ENCODE peak calls at places on chromosomes 1 and 21, in five cellular contexts. D is activated B cell treated with CpG ODN at 0.5 μM for 24 hours, G is KG1, L is stomach, V is HCEC 1CT. W is an unnamed sample.

GRCh38 chr1:213678753-213679152 is 309.0 kb upstream of the PROX1 start:
- DNase-seq in D (no peak), G (no peak), L (no peak), V (no peak), W (no peak)

GRCh38 chr1:49523764-49524163 is 500.0 kb downstream of the AGBL4 start:
- DNase-seq in D (no peak), G (no peak), L (no peak), V (no peak), W (no peak)

GRCh38 chr1:30513396-30514136 is 209.8 kb downstream of the MATN1 start:
- DNase-seq in D (no peak), G (no peak), L (peak; percentile 17), V (no peak), W (no peak)

GRCh38 chr1:169003864-169004516 is 102.5 kb upstream of the ATP1B1 start:
- DNase-seq in D (no peak), G (no peak), L (peak; percentile 61), V (no peak), W (no peak)

GRCh38 chr1:2290595-2291510 is 62.7 kb downstream of the SKI start:
- DNase-seq in D (peak; percentile 62), G (peak; percentile 94), L (peak; percentile 74), V (peak; percentile 99), W (peak; percentile 95)

GRCh38 chr1:214330715-214331114 is 49.8 kb downstream of the SMYD2 start:
- DNase-seq in D (no peak), G (no peak), L (peak; percentile 46), V (no peak), W (no peak)

GRCh38 chr1:58440696-58441095 is 105.8 kb downstream of the OMA1 start:
- DNase-seq in D (no peak), G (no peak), L (no peak), V (no peak), W (no peak)

GRCh38 chr21:31343680-31344480 is at the start of gene TIAM1:
- DNase-seq in D (no peak), G (no peak), L (peak; percentile 43), V (no peak), W (peak; percentile 51)

GRCh38 chr1:230794871-230795645 is 47.9 kb downstream of the CAPN9 start:
- DNase-seq in D (no peak), G (no peak), L (no peak), V (no peak), W (no peak)

GRCh38 chr1:89725016-89725380 is 92.1 kb downstream of the LRRC8C start:
- DNase-seq in D (no peak), G (no peak), L (no peak), V (peak; percentile 78), W (no peak)

GRCh38 chr1:228984646-228985631 is 249.7 kb downstream of the RHOU start:
- DNase-seq in D (no peak), G (no peak), L (no peak), V (no peak), W (no peak)

GRCh38 chr1:228842094-228842775 is 107.0 kb downstream of the RHOU start:
- DNase-seq in D (no peak), G (no peak), L (no peak), V (peak; percentile 38), W (peak; percentile 43)

GRCh38 chr21:44681861-44682579 is at the start of gene KRTAP12-1:
- DNase-seq in D (no peak), G (no peak), L (no peak), V (no peak), W (peak; percentile 77)

GRCh38 chr1:60589916-60590315 is 492.4 kb upstream of the NFIA start:
- DNase-seq in D (no peak), G (no peak), L (no peak), V (no peak), W (no peak)

GRCh38 chr1:86018311-86018923 is 138.2 kb downstream of the COL24A1 start:
- DNase-seq in D (no peak), G (peak; percentile 28), L (no peak), V (peak; percentile 35), W (no peak)

GRCh38 chr1:3067671-3068399 is 1.2 kb upstream of the PRDM16 start:
- DNase-seq in D (no peak), G (no peak), L (no peak), V (no peak), W (no peak)

GRCh38 chr1:210541680-210542358 is 213.1 kb downstream of the HHAT start:
- DNase-seq in D (no peak), G (no peak), L (no peak), V (no peak), W (no peak)

GRCh38 chr1:160781914-160782689 is 13.9 kb upstream of the LY9 start:
- DNase-seq in D (no peak), G (no peak), L (peak; percentile 75), V (no peak), W (no peak)

GRCh38 chr1:26168410-26169167 is at the start of gene C1orf232:
- DNase-seq in D (no peak), G (no peak), L (no peak), V (no peak), W (no peak)

GRCh38 chr1:79198841-79199240 is 192.3 kb upstream of the ADGRL4 start:
- DNase-seq in D (no peak), G (no peak), L (no peak), V (peak; percentile 62), W (no peak)

GRCh38 chr1:81391100-81391828 is 409.5 kb upstream of the ADGRL2 start:
- DNase-seq in D (no peak), G (no peak), L (no peak), V (no peak), W (peak; percentile 55)

GRCh38 chr1:10751561-10752085 is 44.8 kb downstream of the CASZ1 start:
- DNase-seq in D (no peak), G (no peak), L (no peak), V (no peak), W (peak; percentile 68)

GRCh38 chr1:225824522-225824921 is 14.6 kb downstream of the EPHX1 start:
- DNase-seq in D (no peak), G (no peak), L (no peak), V (no peak), W (no peak)

GRCh38 chr1:224922404-224923164 is 6.9 kb upstream of the DNAH14 start:
- DNase-seq in D (no peak), G (no peak), L (peak; percentile 34), V (peak; percentile 14), W (peak; percentile 10)

GRCh38 chr1:3634059-3634800 is 9.4 kb downstream of the TPRG1L start:
- DNase-seq in D (no peak), G (no peak), L (no peak), V (no peak), W (no peak)

GRCh38 chr1:65791396-65791795 is 1.3 kb upstream of the PDE4B start:
- DNase-seq in D (no peak), G (no peak), L (no peak), V (peak; percentile 59), W (no peak)

GRCh38 chr1:37478451-37478871 is 4.1 kb downstream of the ZC3H12A start:
- DNase-seq in D (no peak), G (peak; percentile 25), L (peak; percentile 53), V (peak; percentile 83), W (no peak)

GRCh38 chr1:167232801-167233200 is 12.1 kb downstream of the POU2F1 start:
- DNase-seq in D (no peak), G (no peak), L (no peak), V (no peak), W (no peak)

GRCh38 chr1:60903591-60903990 is 178.8 kb upstream of the NFIA start:
- DNase-seq in D (no peak), G (no peak), L (no peak), V (no peak), W (peak; percentile 59)

GRCh38 chr1:247370786-247371732 is 39.4 kb upstream of the ZNF496 start:
- DNase-seq in D (no peak), G (no peak), L (no peak), V (no peak), W (no peak)

GRCh38 chr1:233019921-233020320 is 69.5 kb downstream of the NTPCR start:
- DNase-seq in D (no peak), G (no peak), L (no peak), V (no peak), W (no peak)